ENCODE peak calls at places on chromosomes 5 and 9, in eight cellular contexts. One of them, this sample, is unnamed.

GRCh38 chr9:114374936-114375335 is 12.8 kb downstream of the AKNA start:
- DNase-seq in Peyer's patch: no peak
- DNase-seq in H1: no peak
- DNase-seq in esophagus muscularis mucosa: no peak
- DNase-seq in IMR-90: no peak
- DNase-seq in stomach: no peak
- DNase-seq in uterus: no peak
- DNase-seq in vagina: no peak
- DNase-seq in this sample: no peak

GRCh38 chr9:124485936-124486335 is 21.3 kb downstream of the NR5A1 start:
- DNase-seq in Peyer's patch: no peak
- DNase-seq in H1: no peak
- DNase-seq in esophagus muscularis mucosa: no peak
- DNase-seq in stomach: no peak
- DNase-seq in uterus: no peak
- DNase-seq in IMR-90: no peak
- DNase-seq in vagina: no peak
- DNase-seq in this sample: no peak

GRCh38 chr5:76684756-76685594 is 31.0 kb upstream of the F2R start:
- DNase-seq in stomach: no peak
- DNase-seq in esophagus muscularis mucosa: no peak
- DNase-seq in IMR-90: no peak
- DNase-seq in Peyer's patch: no peak
- DNase-seq in vagina: no peak
- DNase-seq in H1: no peak
- DNase-seq in uterus: no peak
- DNase-seq in this sample: no peak

GRCh38 chr9:76595645-76596044 is 136.7 kb downstream of the GCNT1 start:
- DNase-seq in stomach: no peak
- DNase-seq in uterus: no peak
- DNase-seq in IMR-90: no peak
- DNase-seq in H1: no peak
- DNase-seq in Peyer's patch: no peak
- DNase-seq in vagina: no peak
- DNase-seq in esophagus muscularis mucosa: no peak
- DNase-seq in this sample: no peak

GRCh38 chr5:144390133-144390532 is 219.5 kb downstream of the KCTD16 start:
- DNase-seq in H1: peak; percentile 2
- DNase-seq in stomach: peak; percentile 26
- DNase-seq in esophagus muscularis mucosa: no peak
- DNase-seq in uterus: no peak
- DNase-seq in IMR-90: peak; percentile 0
- DNase-seq in vagina: no peak
- DNase-seq in Peyer's patch: no peak
- DNase-seq in this sample: no peak

GRCh38 chr5:160356550-160357347 is 13.7 kb downstream of the C1QTNF2 start:
- DNase-seq in vagina: no peak
- DNase-seq in esophagus muscularis mucosa: no peak
- DNase-seq in H1: no peak
- DNase-seq in stomach: no peak
- DNase-seq in IMR-90: no peak
- DNase-seq in Peyer's patch: no peak
- DNase-seq in uterus: no peak
- DNase-seq in this sample: no peak

GRCh38 chr9:36142510-36143161 is 6.1 kb downstream of the GLIPR2 start:
- DNase-seq in uterus: no peak
- DNase-seq in IMR-90: no peak
- DNase-seq in esophagus muscularis mucosa: no peak
- DNase-seq in H1: no peak
- DNase-seq in vagina: no peak
- DNase-seq in stomach: peak; percentile 41
- DNase-seq in Peyer's patch: no peak
- DNase-seq in this sample: no peak

GRCh38 chr5:144844086-144844485 is 673.4 kb downstream of the KCTD16 start:
- DNase-seq in H1: no peak
- DNase-seq in uterus: no peak
- DNase-seq in IMR-90: no peak
- DNase-seq in stomach: no peak
- DNase-seq in vagina: no peak
- DNase-seq in esophagus muscularis mucosa: no peak
- DNase-seq in Peyer's patch: no peak
- DNase-seq in this sample: no peak

GRCh38 chr5:139232161-139232724 is 34.1 kb upstream of the SIL1 start:
- DNase-seq in IMR-90: no peak
- DNase-seq in H1: no peak
- DNase-seq in esophagus muscularis mucosa: no peak
- DNase-seq in Peyer's patch: no peak
- DNase-seq in uterus: no peak
- DNase-seq in vagina: no peak
- DNase-seq in stomach: no peak
- DNase-seq in this sample: no peak

GRCh38 chr5:175236176-175236575 is 207.8 kb downstream of the DRD1 start:
- DNase-seq in esophagus muscularis mucosa: no peak
- DNase-seq in IMR-90: no peak
- DNase-seq in uterus: no peak
- DNase-seq in H1: no peak
- DNase-seq in vagina: no peak
- DNase-seq in stomach: no peak
- DNase-seq in Peyer's patch: no peak
- DNase-seq in this sample: no peak

GRCh38 chr5:134146651-134147544 is 29.9 kb downstream of the SKP1 start:
- DNase-seq in H1: no peak
- DNase-seq in stomach: no peak
- DNase-seq in esophagus muscularis mucosa: no peak
- DNase-seq in IMR-90: peak; percentile 47
- DNase-seq in uterus: no peak
- DNase-seq in Peyer's patch: no peak
- DNase-seq in vagina: peak; percentile 81
- DNase-seq in this sample: no peak

GRCh38 chr5:141508808-141509611 is 20.1 kb downstream of the PCDHGC5 start:
- DNase-seq in IMR-90: peak; percentile 97
- DNase-seq in Peyer's patch: peak; percentile 55
- DNase-seq in H1: no peak
- DNase-seq in vagina: no peak
- DNase-seq in uterus: peak; percentile 86
- DNase-seq in stomach: no peak
- DNase-seq in esophagus muscularis mucosa: no peak
- DNase-seq in this sample: peak; percentile 48

GRCh38 chr5:141507387-141508091 is 18.7 kb downstream of the PCDHGC5 start:
- DNase-seq in IMR-90: peak; percentile 94
- DNase-seq in stomach: no peak
- DNase-seq in uterus: peak; percentile 74
- DNase-seq in H1: no peak
- DNase-seq in esophagus muscularis mucosa: no peak
- DNase-seq in Peyer's patch: no peak
- DNase-seq in vagina: peak; percentile 96
- DNase-seq in this sample: peak; percentile 72

GRCh38 chr5:141506381-141507155 is 17.7 kb downstream of the PCDHGC5 start:
- DNase-seq in uterus: no peak
- DNase-seq in H1: no peak
- DNase-seq in esophagus muscularis mucosa: no peak
- DNase-seq in IMR-90: no peak
- DNase-seq in vagina: no peak
- DNase-seq in Peyer's patch: no peak
- DNase-seq in stomach: no peak
- DNase-seq in this sample: no peak

GRCh38 chr5:141510160-141510559 is 21.3 kb downstream of the PCDHGC5 start:
- DNase-seq in H1: no peak
- DNase-seq in uterus: no peak
- DNase-seq in esophagus muscularis mucosa: no peak
- DNase-seq in stomach: no peak
- DNase-seq in vagina: no peak
- DNase-seq in Peyer's patch: no peak
- DNase-seq in IMR-90: no peak
- DNase-seq in this sample: no peak

GRCh38 chr5:141508440-141508807 is 19.5 kb downstream of the PCDHGC5 start:
- DNase-seq in Peyer's patch: no peak
- DNase-seq in uterus: no peak
- DNase-seq in IMR-90: no peak
- DNase-seq in stomach: no peak
- DNase-seq in H1: no peak
- DNase-seq in vagina: no peak
- DNase-seq in esophagus muscularis mucosa: no peak
- DNase-seq in this sample: no peak
- H3K4me1 ChIP-seq in Peyer's patch: peaks cover 27% of the 10 kb centered on the region
- H3K4me1 ChIP-seq in uterus: peaks cover 13% of the 10 kb centered on the region
- H3K4me1 ChIP-seq in IMR-90: peaks cover 34% of the 10 kb centered on the region
- H3K4me1 ChIP-seq in stomach: peaks cover 48% of the 10 kb centered on the region
- H3K4me1 ChIP-seq in H1: peaks cover 17% of the 10 kb centered on the region
- H3K4me1 ChIP-seq in vagina: peaks cover 57% of the 10 kb centered on the region
- H3K4me1 ChIP-seq in esophagus muscularis mucosa: peaks cover 52% of the 10 kb centered on the region
- H3K4me1 ChIP-seq in this sample: peaks cover 58% of the 10 kb centered on the region

GRCh38 chr9:19117039-19117716 is 10.1 kb downstream of the PLIN2 start:
- DNase-seq in IMR-90: no peak
- DNase-seq in esophagus muscularis mucosa: no peak
- DNase-seq in uterus: no peak
- DNase-seq in vagina: no peak
- DNase-seq in H1: no peak
- DNase-seq in Peyer's patch: peak; percentile 30
- DNase-seq in stomach: no peak
- DNase-seq in this sample: no peak
- TF ChIP-seq POLR2A in IMR-90: no peak
- TF ChIP-seq POLR2A in esophagus muscularis mucosa: no peak
- TF ChIP-seq POLR2A in uterus: no peak
- TF ChIP-seq POLR2A in vagina: no peak
- TF ChIP-seq POLR2A in H1: no peak
- TF ChIP-seq POLR2A in Peyer's patch: no peak
- TF ChIP-seq POLR2A in stomach: no peak
- TF ChIP-seq POLR2A in this sample: no peak

DNA sequence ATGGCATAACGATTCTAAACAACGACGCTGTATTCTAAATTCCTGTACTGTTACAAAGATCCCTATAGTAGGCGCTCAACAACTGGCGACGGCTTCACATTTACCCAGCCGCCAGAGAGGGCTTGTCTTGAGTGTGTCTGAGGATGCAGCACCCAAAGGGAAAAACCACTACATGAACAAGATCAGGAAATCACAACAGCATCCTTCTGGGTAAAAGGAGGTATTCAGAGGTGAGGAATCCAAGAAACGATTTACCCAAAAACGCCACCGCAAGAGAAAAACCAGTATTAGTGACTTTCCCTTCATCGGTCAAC is 711 bp downstream of the TTC33 start:
- DNase-seq in stomach: peak; percentile 75
- DNase-seq in IMR-90: peak; percentile 81
- DNase-seq in vagina: peak; percentile 88
- DNase-seq in uterus: peak; percentile 66
- DNase-seq in esophagus muscularis mucosa: peak; percentile 94
- DNase-seq in Peyer's patch: peak; percentile 90
- DNase-seq in H1: no peak
- DNase-seq in this sample: peak; percentile 61
- TF ChIP-seq CTCF in stomach: peak; percentile 59
- TF ChIP-seq CTCF in IMR-90: peak; percentile 77
- TF ChIP-seq CTCF in vagina: peak; percentile 26
- TF ChIP-seq CTCF in uterus: peak; percentile 60
- TF ChIP-seq CTCF in esophagus muscularis mucosa: peak; percentile 60
- TF ChIP-seq CTCF in Peyer's patch: peak; percentile 61
- TF ChIP-seq CTCF in H1: peak; percentile 66
- TF ChIP-seq CTCF in this sample: peak; percentile 64

GRCh38 chr9:99128133-99128406 is 23.2 kb downstream of the TGFBR1 start:
- DNase-seq in vagina: no peak
- DNase-seq in stomach: no peak
- DNase-seq in uterus: no peak
- DNase-seq in esophagus muscularis mucosa: no peak
- DNase-seq in H1: no peak
- DNase-seq in Peyer's patch: no peak
- DNase-seq in IMR-90: no peak
- DNase-seq in this sample: no peak
- H3K4me1 ChIP-seq in vagina: peaks cover 33% of the 10 kb centered on the region
- H3K4me1 ChIP-seq in stomach: peaks cover 51% of the 10 kb centered on the region
- H3K4me1 ChIP-seq in uterus: no peaks in the 10 kb centered on the region
- H3K4me1 ChIP-seq in esophagus muscularis mucosa: peaks cover 18% of the 10 kb centered on the region
- H3K4me1 ChIP-seq in H1: peaks cover 3% of the 10 kb centered on the region
- H3K4me1 ChIP-seq in Peyer's patch: no peaks in the 10 kb centered on the region
- H3K4me1 ChIP-seq in IMR-90: peaks cover 17% of the 10 kb centered on the region
- H3K4me1 ChIP-seq in this sample: peaks cover 60% of the 10 kb centered on the region

GRCh38 chr5:132479073-132479811 is 11.3 kb downstream of the IRF1 start:
- DNase-seq in H1: no peak
- DNase-seq in stomach: no peak
- DNase-seq in Peyer's patch: no peak
- DNase-seq in uterus: no peak
- DNase-seq in vagina: no peak
- DNase-seq in IMR-90: no peak
- DNase-seq in esophagus muscularis mucosa: no peak
- DNase-seq in this sample: no peak

GRCh38 chr5:132481243-132482211 is 9.0 kb downstream of the IRF1 start:
- DNase-seq in IMR-90: no peak
- DNase-seq in esophagus muscularis mucosa: no peak
- DNase-seq in H1: no peak
- DNase-seq in Peyer's patch: peak; percentile 49
- DNase-seq in uterus: no peak
- DNase-seq in stomach: no peak
- DNase-seq in vagina: no peak
- DNase-seq in this sample: no peak

GRCh38 chr5:132480546-132481242 is 9.9 kb downstream of the IRF1 start:
- DNase-seq in uterus: no peak
- DNase-seq in Peyer's patch: peak; percentile 47
- DNase-seq in IMR-90: no peak
- DNase-seq in esophagus muscularis mucosa: no peak
- DNase-seq in vagina: no peak
- DNase-seq in stomach: no peak
- DNase-seq in H1: no peak
- DNase-seq in this sample: no peak

GRCh38 chr5:132478498-132478855 is 12.1 kb downstream of the IRF1 start:
- DNase-seq in vagina: no peak
- DNase-seq in esophagus muscularis mucosa: no peak
- DNase-seq in stomach: no peak
- DNase-seq in H1: no peak
- DNase-seq in IMR-90: no peak
- DNase-seq in uterus: no peak
- DNase-seq in Peyer's patch: peak; percentile 61
- DNase-seq in this sample: no peak

DNA sequence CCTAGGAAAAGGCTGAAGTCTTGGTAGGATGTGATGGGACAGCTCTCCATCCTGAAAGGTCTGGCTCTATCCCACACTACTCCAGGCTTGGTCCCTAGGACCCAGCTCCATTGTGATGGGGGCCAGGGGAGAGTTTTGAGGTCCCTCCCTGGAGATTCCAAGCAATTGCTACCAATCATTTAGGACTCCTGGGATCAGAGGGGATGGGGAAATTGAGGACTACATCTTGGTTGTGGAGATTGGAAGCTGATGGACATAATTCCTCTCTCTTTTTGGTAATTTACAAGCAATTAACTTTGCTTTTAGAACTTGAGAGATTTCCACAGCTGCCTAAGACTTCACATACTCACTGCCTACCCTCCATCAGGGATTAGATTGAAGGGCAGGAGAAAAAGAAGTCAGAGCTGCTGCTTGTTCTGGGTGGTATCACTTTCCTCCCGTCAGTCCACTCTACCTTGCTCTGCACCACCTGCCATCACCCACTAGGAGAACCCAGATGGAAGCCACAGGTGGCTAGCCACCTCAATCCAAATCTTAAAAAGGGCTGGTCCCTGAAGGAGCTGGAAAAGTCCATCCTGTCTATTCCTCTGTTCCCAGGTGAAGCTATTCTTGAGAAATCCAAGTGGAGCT is 10.6 kb downstream of the IRF1 start:
- DNase-seq in uterus: no peak
- DNase-seq in vagina: no peak
- DNase-seq in Peyer's patch: peak; percentile 47
- DNase-seq in stomach: no peak
- DNase-seq in IMR-90: no peak
- DNase-seq in esophagus muscularis mucosa: no peak
- DNase-seq in H1: no peak
- DNase-seq in this sample: no peak
- TF ChIP-seq POLR2A in uterus: no peak
- TF ChIP-seq POLR2A in vagina: no peak
- TF ChIP-seq POLR2A in Peyer's patch: no peak
- TF ChIP-seq POLR2A in stomach: no peak
- TF ChIP-seq POLR2A in IMR-90: peak; percentile 4
- TF ChIP-seq POLR2A in esophagus muscularis mucosa: no peak
- TF ChIP-seq POLR2A in H1: no peak
- TF ChIP-seq POLR2A in this sample: no peak

GRCh38 chr9:134135343-134136116 is at the start of gene WDR5:
- DNase-seq in vagina: no peak
- DNase-seq in esophagus muscularis mucosa: peak; percentile 95
- DNase-seq in stomach: peak; percentile 93
- DNase-seq in uterus: peak; percentile 91
- DNase-seq in H1: peak; percentile 43
- DNase-seq in IMR-90: peak; percentile 85
- DNase-seq in Peyer's patch: peak; percentile 96
- DNase-seq in this sample: peak; percentile 90
- TF ChIP-seq CTCF in vagina: no peak
- TF ChIP-seq CTCF in esophagus muscularis mucosa: peak; percentile 3
- TF ChIP-seq CTCF in stomach: no peak
- TF ChIP-seq CTCF in uterus: peak; percentile 14
- TF ChIP-seq CTCF in H1: no peak
- TF ChIP-seq CTCF in IMR-90: peak; percentile 3
- TF ChIP-seq CTCF in Peyer's patch: peak; percentile 11
- TF ChIP-seq CTCF in this sample: peak; percentile 15

This sample was measured in gastrocnemius medialis.